ENCODE peak calls at places on chromosomes 11 and 22, in four cellular contexts. P is HuH-7.5, U is omental fat pad, N is GM13976. V is an unnamed sample.

GRCh38 chr11:42237701-42238235 is 778.3 kb upstream of the LRRC4C start:
- DNase-seq in P (no peak), U (no peak), N (no peak), V (no peak)

GRCh38 chr22:32417906-32418305 is 5.9 kb upstream of the RTCB start:
- DNase-seq in P (no peak), U (no peak), N (no peak), V (no peak)

GRCh38 chr11:125088576-125089455 is 22.6 kb downstream of the TMEM218 start:
- DNase-seq in P (no peak), U (no peak), N (peak; percentile 26), V (no peak)

GRCh38 chr11:64319421-64319761 is 1.5 kb downstream of the PRDX5 start:
- DNase-seq in P (no peak), U (no peak), N (no peak), V (no peak)

GRCh38 chr22:17836977-17837742 is 62.9 kb upstream of the BID start:
- DNase-seq in P (no peak), U (no peak), N (no peak), V (no peak)

GRCh38 chr11:110529043-110529442 is 99.3 kb downstream of the FDX1 start:
- DNase-seq in P (no peak), U (no peak), N (no peak), V (peak; percentile 52)

GRCh38 chr11:2156416-2157182 is 4.4 kb downstream of the INS start:
- DNase-seq in P (peak; percentile 92), U (peak; percentile 63), N (peak; percentile 86), V (peak; percentile 93)

GRCh38 chr22:50436134-50436830 is 38.6 kb downstream of the SBF1 start:
- DNase-seq in P (no peak), U (no peak), N (no peak), V (no peak)

GRCh38 chr11:17012712-17013547 is 1.3 kb downstream of the PLEKHA7 start:
- DNase-seq in P (peak; percentile 66), U (peak; percentile 39), N (no peak), V (peak; percentile 69)

GRCh38 chr22:44823806-44824205 is 71.4 kb downstream of the ARHGAP8 start:
- DNase-seq in P (no peak), U (no peak), N (no peak), V (no peak)

GRCh38 chr11:106399075-106399500 is 321.6 kb downstream of the AASDHPPT start:
- DNase-seq in P (no peak), U (no peak), N (no peak), V (no peak)

GRCh38 chr11:119827113-119827512 is 98.1 kb upstream of the NECTIN1 start:
- DNase-seq in P (no peak), U (no peak), N (no peak), V (no peak)

GRCh38 chr11:70871881-70872280 is 380.5 kb downstream of the SHANK2 start:
- DNase-seq in P (no peak), U (no peak), N (no peak), V (no peak)

GRCh38 chr11:57751676-57752253 is at the start of gene BTBD18:
- DNase-seq in P (peak; percentile 90), U (no peak), N (peak; percentile 71), V (peak; percentile 67)

GRCh38 chr11:65417702-65418430 is 4.7 kb upstream of the NEAT1 start:
- DNase-seq in P (no peak), U (no peak), N (peak; percentile 57), V (peak; percentile 62)

GRCh38 chr11:128346808-128347207 is 240.6 kb downstream of the ETS1 start:
- DNase-seq in P (no peak), U (no peak), N (no peak), V (no peak)

GRCh38 chr11:119300198-119300964 is 16.5 kb downstream of the MCAM start:
- DNase-seq in P (no peak), U (no peak), N (no peak), V (no peak)

GRCh38 chr22:38858492-38858891 is 13.5 kb downstream of the CBX6 start:
- DNase-seq in P (no peak), U (no peak), N (no peak), V (no peak)

GRCh38 chr11:34266987-34267386 is 90.8 kb downstream of the ABTB2 start:
- DNase-seq in P (no peak), U (no peak), N (no peak), V (peak; percentile 14)

GRCh38 chr22:37529652-37530345 is 10.6 kb upstream of the CARD10 start:
- DNase-seq in P (no peak), U (no peak), N (no peak), V (no peak)

GRCh38 chr11:20087118-20087521 is 73.2 kb downstream of the DBX1 start:
- DNase-seq in P (no peak), U (no peak), N (no peak), V (no peak)

GRCh38 chr11:69215216-69215615 is 59.5 kb downstream of the SMIM38 start:
- DNase-seq in P (no peak), U (no peak), N (no peak), V (no peak)

GRCh38 chr11:34837246-34837856 is 78.8 kb downstream of the APIP start:
- DNase-seq in P (no peak), U (no peak), N (no peak), V (peak; percentile 49)

GRCh38 chr11:1750481-1750839 is at the start of gene IFITM10:
- DNase-seq in P (no peak), U (no peak), N (peak; percentile 30), V (no peak)

GRCh38 chr11:37712246-37712645 is 1114.2 kb upstream of the RAG2 start:
- DNase-seq in P (no peak), U (no peak), N (no peak), V (no peak)